ENCODE peak calls at places on chromosomes 2 and 18, in seven cellular contexts. One of them, this sample, is unnamed.

GRCh38 chr18:13266208-13267100 is 47.9 kb downstream of the LDLRAD4 start:
- DNase-seq in epithelial cell of esophagus: no peak
- DNase-seq in NCI-H187: no peak
- DNase-seq in stimulated activated CD8-positive, alpha-beta memory T cell treated with anti-CD3 and anti-CD28 coated beads, Interleukin-15, amount 100 ng/mL, for 4 hours: no peak
- DNase-seq in nephron progenitor cell: no peak
- DNase-seq in astrocyte: no peak
- DNase-seq in activated CD8-positive, alpha-beta memory T cell treated with anti-CD3 and anti-CD28 coated beads, Interleukin-2, amount 50 U/mL, for 48 hours: peak; percentile 79
- DNase-seq in this sample: no peak

GRCh38 chr2:184203661-184204060 is 394.7 kb upstream of the ZNF804A start:
- DNase-seq in nephron progenitor cell: no peak
- DNase-seq in NCI-H187: no peak
- DNase-seq in activated CD8-positive, alpha-beta memory T cell treated with anti-CD3 and anti-CD28 coated beads, Interleukin-2, amount 50 U/mL, for 48 hours: no peak
- DNase-seq in astrocyte: no peak
- DNase-seq in epithelial cell of esophagus: no peak
- DNase-seq in stimulated activated CD8-positive, alpha-beta memory T cell treated with anti-CD3 and anti-CD28 coated beads, Interleukin-15, amount 100 ng/mL, for 4 hours: no peak
- DNase-seq in this sample: no peak

GRCh38 chr2:41935806-41936205 is 112.0 kb upstream of the PKDCC start:
- DNase-seq in stimulated activated CD8-positive, alpha-beta memory T cell treated with anti-CD3 and anti-CD28 coated beads, Interleukin-15, amount 100 ng/mL, for 4 hours: no peak
- DNase-seq in activated CD8-positive, alpha-beta memory T cell treated with anti-CD3 and anti-CD28 coated beads, Interleukin-2, amount 50 U/mL, for 48 hours: no peak
- DNase-seq in astrocyte: no peak
- DNase-seq in epithelial cell of esophagus: no peak
- DNase-seq in NCI-H187: no peak
- DNase-seq in nephron progenitor cell: no peak
- DNase-seq in this sample: no peak

GRCh38 chr18:45133246-45133645 is 452.6 kb downstream of the SETBP1 start:
- DNase-seq in stimulated activated CD8-positive, alpha-beta memory T cell treated with anti-CD3 and anti-CD28 coated beads, Interleukin-15, amount 100 ng/mL, for 4 hours: no peak
- DNase-seq in NCI-H187: no peak
- DNase-seq in nephron progenitor cell: no peak
- DNase-seq in activated CD8-positive, alpha-beta memory T cell treated with anti-CD3 and anti-CD28 coated beads, Interleukin-2, amount 50 U/mL, for 48 hours: no peak
- DNase-seq in astrocyte: no peak
- DNase-seq in epithelial cell of esophagus: no peak
- DNase-seq in this sample: no peak

GRCh38 chr2:132383956-132384355 is 32.6 kb upstream of the GPR39 start:
- DNase-seq in activated CD8-positive, alpha-beta memory T cell treated with anti-CD3 and anti-CD28 coated beads, Interleukin-2, amount 50 U/mL, for 48 hours: no peak
- DNase-seq in NCI-H187: no peak
- DNase-seq in nephron progenitor cell: no peak
- DNase-seq in epithelial cell of esophagus: no peak
- DNase-seq in stimulated activated CD8-positive, alpha-beta memory T cell treated with anti-CD3 and anti-CD28 coated beads, Interleukin-15, amount 100 ng/mL, for 4 hours: no peak
- DNase-seq in astrocyte: no peak
- DNase-seq in this sample: no peak

GRCh38 chr2:226427538-226428307 is 371.9 kb downstream of the IRS1 start:
- DNase-seq in astrocyte: peak; percentile 96
- DNase-seq in nephron progenitor cell: no peak
- DNase-seq in epithelial cell of esophagus: peak; percentile 95
- DNase-seq in activated CD8-positive, alpha-beta memory T cell treated with anti-CD3 and anti-CD28 coated beads, Interleukin-2, amount 50 U/mL, for 48 hours: no peak
- DNase-seq in stimulated activated CD8-positive, alpha-beta memory T cell treated with anti-CD3 and anti-CD28 coated beads, Interleukin-15, amount 100 ng/mL, for 4 hours: no peak
- DNase-seq in NCI-H187: no peak
- DNase-seq in this sample: no peak

GRCh38 chr2:10764101-10764785 is 42.8 kb downstream of the ATP6V1C2 start:
- DNase-seq in epithelial cell of esophagus: no peak
- DNase-seq in NCI-H187: no peak
- DNase-seq in nephron progenitor cell: no peak
- DNase-seq in astrocyte: no peak
- DNase-seq in activated CD8-positive, alpha-beta memory T cell treated with anti-CD3 and anti-CD28 coated beads, Interleukin-2, amount 50 U/mL, for 48 hours: no peak
- DNase-seq in stimulated activated CD8-positive, alpha-beta memory T cell treated with anti-CD3 and anti-CD28 coated beads, Interleukin-15, amount 100 ng/mL, for 4 hours: no peak
- DNase-seq in this sample: no peak

GRCh38 chr2:134133622-134134312 is 120.1 kb upstream of the MGAT5 start:
- DNase-seq in nephron progenitor cell: no peak
- DNase-seq in activated CD8-positive, alpha-beta memory T cell treated with anti-CD3 and anti-CD28 coated beads, Interleukin-2, amount 50 U/mL, for 48 hours: no peak
- DNase-seq in stimulated activated CD8-positive, alpha-beta memory T cell treated with anti-CD3 and anti-CD28 coated beads, Interleukin-15, amount 100 ng/mL, for 4 hours: no peak
- DNase-seq in epithelial cell of esophagus: no peak
- DNase-seq in astrocyte: no peak
- DNase-seq in NCI-H187: no peak
- DNase-seq in this sample: no peak

GRCh38 chr18:13725566-13726227 is 661 bp downstream of the FAM210A start:
- DNase-seq in astrocyte: peak; percentile 1
- DNase-seq in stimulated activated CD8-positive, alpha-beta memory T cell treated with anti-CD3 and anti-CD28 coated beads, Interleukin-15, amount 100 ng/mL, for 4 hours: no peak
- DNase-seq in activated CD8-positive, alpha-beta memory T cell treated with anti-CD3 and anti-CD28 coated beads, Interleukin-2, amount 50 U/mL, for 48 hours: no peak
- DNase-seq in epithelial cell of esophagus: peak; percentile 26
- DNase-seq in NCI-H187: no peak
- DNase-seq in nephron progenitor cell: no peak
- DNase-seq in this sample: no peak

GRCh38 chr2:31535753-31536152 is 45.0 kb downstream of the SRD5A2 start:
- DNase-seq in nephron progenitor cell: no peak
- DNase-seq in stimulated activated CD8-positive, alpha-beta memory T cell treated with anti-CD3 and anti-CD28 coated beads, Interleukin-15, amount 100 ng/mL, for 4 hours: no peak
- DNase-seq in epithelial cell of esophagus: no peak
- DNase-seq in activated CD8-positive, alpha-beta memory T cell treated with anti-CD3 and anti-CD28 coated beads, Interleukin-2, amount 50 U/mL, for 48 hours: no peak
- DNase-seq in NCI-H187: no peak
- DNase-seq in astrocyte: no peak
- DNase-seq in this sample: no peak

GRCh38 chr2:128091691-128092050 is 671 bp downstream of the UGGT1 start:
- DNase-seq in nephron progenitor cell: no peak
- DNase-seq in stimulated activated CD8-positive, alpha-beta memory T cell treated with anti-CD3 and anti-CD28 coated beads, Interleukin-15, amount 100 ng/mL, for 4 hours: no peak
- DNase-seq in activated CD8-positive, alpha-beta memory T cell treated with anti-CD3 and anti-CD28 coated beads, Interleukin-2, amount 50 U/mL, for 48 hours: no peak
- DNase-seq in NCI-H187: no peak
- DNase-seq in astrocyte: peak; percentile 14
- DNase-seq in epithelial cell of esophagus: peak; percentile 12
- DNase-seq in this sample: no peak

GRCh38 chr2:9400268-9401058 is 22.9 kb downstream of the ITGB1BP1 start:
- DNase-seq in activated CD8-positive, alpha-beta memory T cell treated with anti-CD3 and anti-CD28 coated beads, Interleukin-2, amount 50 U/mL, for 48 hours: no peak
- DNase-seq in astrocyte: no peak
- DNase-seq in epithelial cell of esophagus: peak; percentile 29
- DNase-seq in nephron progenitor cell: no peak
- DNase-seq in NCI-H187: peak; percentile 20
- DNase-seq in stimulated activated CD8-positive, alpha-beta memory T cell treated with anti-CD3 and anti-CD28 coated beads, Interleukin-15, amount 100 ng/mL, for 4 hours: no peak
- DNase-seq in this sample: no peak

GRCh38 chr2:101518470-101519172 is 43.7 kb upstream of the RFX8 start:
- DNase-seq in epithelial cell of esophagus: peak; percentile 69
- DNase-seq in NCI-H187: no peak
- DNase-seq in activated CD8-positive, alpha-beta memory T cell treated with anti-CD3 and anti-CD28 coated beads, Interleukin-2, amount 50 U/mL, for 48 hours: no peak
- DNase-seq in nephron progenitor cell: peak; percentile 24
- DNase-seq in astrocyte: peak; percentile 44
- DNase-seq in stimulated activated CD8-positive, alpha-beta memory T cell treated with anti-CD3 and anti-CD28 coated beads, Interleukin-15, amount 100 ng/mL, for 4 hours: no peak
- DNase-seq in this sample: peak; percentile 59

GRCh38 chr2:239902749-239903201 is 122.4 kb downstream of the NDUFA10 start:
- DNase-seq in epithelial cell of esophagus: no peak
- DNase-seq in nephron progenitor cell: no peak
- DNase-seq in activated CD8-positive, alpha-beta memory T cell treated with anti-CD3 and anti-CD28 coated beads, Interleukin-2, amount 50 U/mL, for 48 hours: no peak
- DNase-seq in stimulated activated CD8-positive, alpha-beta memory T cell treated with anti-CD3 and anti-CD28 coated beads, Interleukin-15, amount 100 ng/mL, for 4 hours: no peak
- DNase-seq in astrocyte: no peak
- DNase-seq in NCI-H187: no peak
- DNase-seq in this sample: no peak

GRCh38 chr18:70337139-70337972 is 48.5 kb downstream of the SOCS6 start:
- DNase-seq in epithelial cell of esophagus: peak; percentile 98
- DNase-seq in astrocyte: peak; percentile 87
- DNase-seq in stimulated activated CD8-positive, alpha-beta memory T cell treated with anti-CD3 and anti-CD28 coated beads, Interleukin-15, amount 100 ng/mL, for 4 hours: no peak
- DNase-seq in NCI-H187: no peak
- DNase-seq in activated CD8-positive, alpha-beta memory T cell treated with anti-CD3 and anti-CD28 coated beads, Interleukin-2, amount 50 U/mL, for 48 hours: no peak
- DNase-seq in nephron progenitor cell: no peak
- DNase-seq in this sample: no peak

This sample was measured in HAP-1.